ENCODE peak calls at places on chromosomes 7 and 10, in seven cellular contexts. P, K, Q, N, H, M and U are unnamed samples.

GRCh38 chr10:102113261-102113955 is 6.8 kb downstream of the LDB1 start:
- DNase-seq in Q (no peak), N (peak), H (no peak), P (no peak), M (peak), K (no peak), U (no peak)

GRCh38 chr10:60032723-60033122 is 126.4 kb upstream of the CCDC6 start:
- DNase-seq in N (peak), K (peak), P (no peak), M (peak), H (peak), Q (no peak), U (peak)

GRCh38 chr10:113038183-113038582 is 88.1 kb downstream of the TCF7L2 start:
- DNase-seq in P (no peak), N (no peak), M (no peak), Q (no peak), K (no peak), H (no peak), U (no peak)

GRCh38 chr10:90373911-90374310 is 483.9 kb downstream of the HTR7 start:
- DNase-seq in M (no peak), Q (no peak), K (no peak), P (no peak), H (no peak), N (no peak), U (no peak)

GRCh38 chr7:33722383-33723096 is 182.8 kb upstream of the BMPER start:
- DNase-seq in Q (no peak), P (peak), M (peak), K (no peak), N (peak), H (peak), U (peak)

GRCh38 chr7:23759556-23760391 is 49.8 kb downstream of the STK31 start:
- DNase-seq in K (no peak), H (no peak), M (no peak), P (no peak), N (no peak), Q (no peak), U (peak)

GRCh38 chr10:88270061-88270808 is 312.9 kb downstream of the RNLS start:
- DNase-seq in H (peak), N (no peak), Q (no peak), K (no peak), P (no peak), M (no peak), U (no peak)

GRCh38 chr10:132447446-132448247 is 50.6 kb downstream of the PWWP2B start:
- DNase-seq in P (peak), Q (no peak), K (no peak), N (peak), M (peak), H (peak), U (peak)

GRCh38 chr10:89342219-89342966 is 14.6 kb downstream of the IFIT3 start:
- DNase-seq in H (no peak), P (no peak), K (no peak), N (no peak), Q (no peak), M (no peak), U (peak)

GRCh38 chr10:24622781-24623301 is 100.8 kb downstream of the ARHGAP21 start:
- DNase-seq in Q (no peak), K (no peak), M (no peak), H (peak), N (no peak), P (no peak), U (peak)

GRCh38 chr10:124731551-124731950 is 12.6 kb downstream of the FAM53B start:
- DNase-seq in N (no peak), P (no peak), M (no peak), Q (no peak), H (no peak), K (no peak), U (no peak)

GRCh38 chr10:59991661-59992060 is 85.3 kb upstream of the CCDC6 start:
- DNase-seq in P (no peak), H (peak), K (no peak), M (peak), Q (no peak), N (peak), U (no peak)

GRCh38 chr10:85847085-85847484 is 519.5 kb downstream of the GRID1 start:
- DNase-seq in H (no peak), P (no peak), M (peak), N (no peak), Q (no peak), K (no peak), U (no peak)
- H2AK5ac ChIP-seq in H (no peak), P (no peak), M (no peak), N (no peak), Q (no peak), K (no peak), U (no peak)

GRCh38 chr10:120181154-120181553 is 275.9 kb upstream of the PLPP4 start:
- DNase-seq in Q (no peak), H (no peak), M (no peak), K (no peak), P (no peak), N (peak), U (no peak)

GRCh38 chr10:120184547-120185337 is 272.3 kb upstream of the PLPP4 start:
- DNase-seq in H (no peak), K (no peak), Q (no peak), M (no peak), P (no peak), N (peak), U (no peak)

GRCh38 chr10:120186506-120186905 is 270.5 kb upstream of the PLPP4 start:
- DNase-seq in M (no peak), K (no peak), Q (no peak), H (no peak), P (no peak), N (no peak), U (no peak)

GRCh38 chr10:120182431-120182830 is 274.6 kb upstream of the PLPP4 start:
- DNase-seq in Q (no peak), M (no peak), K (no peak), P (no peak), N (no peak), H (no peak), U (no peak)

DNA sequence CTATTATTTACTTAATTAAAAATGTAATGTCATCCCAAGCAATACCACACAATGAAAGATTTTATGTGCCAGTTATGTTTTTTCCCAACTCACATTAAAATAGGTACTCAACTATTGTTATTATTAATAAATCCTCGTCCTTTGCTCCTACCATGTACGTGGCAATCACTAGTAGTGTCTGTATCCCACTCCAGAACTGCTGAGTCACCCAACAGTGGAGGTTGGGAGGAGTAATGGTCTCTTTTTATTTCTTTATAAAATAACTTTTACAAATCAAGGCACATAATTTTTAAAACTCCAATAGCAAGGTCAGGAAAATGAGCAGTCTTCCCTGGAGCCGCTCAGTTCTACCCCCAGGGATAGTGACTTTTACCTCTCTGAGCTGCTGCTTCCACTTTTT is 273.5 kb upstream of the PLPP4 start:
- DNase-seq in M (no peak), H (no peak), Q (no peak), K (no peak), P (no peak), N (no peak), U (no peak)
- H2AK5ac ChIP-seq in M (no peak), H (no peak), Q (no peak), K (no peak), P (no peak), N (no peak), U (no peak)

GRCh38 chr10:109952526-109952925 is 29.2 kb upstream of the XPNPEP1 start:
- DNase-seq in N (no peak), H (no peak), M (no peak), Q (no peak), K (no peak), P (no peak), U (no peak)
- H2AK5ac ChIP-seq in N (no peak), H (no peak), M (no peak), Q (no peak), K (no peak), P (no peak), U (no peak)

DNA sequence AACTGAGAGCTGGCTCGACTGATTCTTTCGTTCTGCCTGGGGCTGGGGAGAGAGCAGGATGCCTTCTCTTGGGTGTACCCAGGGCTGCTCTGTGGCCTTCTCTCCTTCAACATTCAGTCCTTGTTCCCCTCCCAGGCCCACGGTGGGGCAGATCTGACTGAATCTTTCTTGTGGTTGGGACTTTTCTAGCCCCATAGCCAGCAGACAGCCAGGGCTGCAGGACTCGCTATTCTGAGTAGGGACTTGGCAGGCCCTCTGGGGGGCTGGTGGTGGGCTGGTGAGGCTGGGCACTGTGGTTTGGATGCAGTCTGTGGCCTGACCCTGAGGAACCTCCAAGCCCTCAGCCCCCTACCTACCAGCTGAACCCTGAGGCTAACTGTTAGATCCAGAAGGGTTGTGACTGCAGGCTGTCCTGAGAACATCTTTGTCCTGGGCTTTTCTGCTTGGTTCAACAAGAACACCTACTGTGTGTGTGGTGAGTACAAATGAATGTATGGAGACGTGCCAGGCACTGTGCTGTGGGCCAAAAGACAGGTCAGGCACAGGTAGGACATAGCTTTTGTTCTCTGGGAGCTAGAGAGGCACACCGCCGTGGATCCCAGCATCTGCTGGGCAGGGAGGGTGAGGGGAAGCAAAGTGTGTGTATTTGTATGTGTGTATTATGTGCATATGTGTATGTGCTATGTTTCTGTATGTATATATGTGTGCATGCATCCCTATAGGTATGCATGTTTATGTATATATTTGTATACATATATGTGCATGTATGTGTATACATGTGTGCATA is 2.1 kb upstream of the PALD1 start:
- DNase-seq in K (no peak), M (no peak), H (no peak), N (no peak), P (no peak), Q (no peak), U (no peak)
- H2AK5ac ChIP-seq in K (peak), M (no peak), H (no peak), N (no peak), P (no peak), Q (no peak), U (no peak)

DNA sequence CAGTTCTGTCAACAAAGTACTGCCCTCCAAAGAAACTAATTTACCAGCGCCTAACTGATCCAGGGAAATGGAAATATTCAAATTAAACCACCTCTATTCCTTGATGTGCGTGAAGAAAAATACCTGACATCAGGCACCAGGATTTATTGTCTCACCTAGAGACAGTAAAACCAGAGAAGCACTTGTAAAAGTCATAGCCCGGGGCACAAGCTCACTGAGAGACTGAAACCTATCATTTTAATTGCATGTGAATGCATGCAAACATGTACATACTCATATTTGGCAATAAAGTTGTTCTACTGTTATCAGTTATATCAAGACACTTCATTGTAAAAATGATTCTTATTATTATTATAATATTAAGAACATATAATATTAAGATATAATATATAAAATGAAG is 147.3 kb upstream of the VSTM2A start:
- DNase-seq in Q (no peak), P (no peak), N (peak), H (no peak), M (peak), K (no peak), U (no peak)
- H2AK5ac ChIP-seq in Q (no peak), P (no peak), N (no peak), H (no peak), M (no peak), K (no peak), U (no peak)

GRCh38 chr7:27186450-27187157 is 1.6 kb upstream of the HOXA11 start:
- DNase-seq in H (no peak), Q (no peak), K (no peak), N (no peak), P (peak), M (no peak), U (no peak)
- H2AK5ac ChIP-seq in H (no peak), Q (peak), K (no peak), N (no peak), P (no peak), M (no peak), U (no peak)

DNA sequence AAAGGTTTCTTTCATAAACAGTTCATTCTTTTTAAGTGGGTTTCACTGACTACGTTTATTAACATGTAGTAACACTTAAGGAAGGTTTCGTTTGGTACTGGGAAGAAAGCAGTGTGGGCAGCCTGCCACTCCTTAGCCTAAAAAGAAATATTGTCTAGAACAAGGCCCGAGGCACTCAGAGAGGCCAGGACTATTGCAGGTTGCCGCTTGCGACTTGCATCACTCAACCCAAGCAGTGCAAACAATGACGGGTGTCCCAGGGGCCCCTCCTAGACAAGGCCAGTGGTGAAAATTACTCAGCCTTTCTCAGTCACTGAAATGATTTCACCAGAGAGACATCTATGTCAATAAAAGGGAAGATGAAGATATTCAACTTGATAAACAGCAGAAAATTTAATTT is 243.9 kb downstream of the SNX13 start:
- DNase-seq in P (no peak), H (peak), N (no peak), K (no peak), M (no peak), Q (no peak), U (peak)
- H2AK5ac ChIP-seq in P (no peak), H (no peak), N (no peak), K (no peak), M (no peak), Q (no peak), U (no peak)

DNA sequence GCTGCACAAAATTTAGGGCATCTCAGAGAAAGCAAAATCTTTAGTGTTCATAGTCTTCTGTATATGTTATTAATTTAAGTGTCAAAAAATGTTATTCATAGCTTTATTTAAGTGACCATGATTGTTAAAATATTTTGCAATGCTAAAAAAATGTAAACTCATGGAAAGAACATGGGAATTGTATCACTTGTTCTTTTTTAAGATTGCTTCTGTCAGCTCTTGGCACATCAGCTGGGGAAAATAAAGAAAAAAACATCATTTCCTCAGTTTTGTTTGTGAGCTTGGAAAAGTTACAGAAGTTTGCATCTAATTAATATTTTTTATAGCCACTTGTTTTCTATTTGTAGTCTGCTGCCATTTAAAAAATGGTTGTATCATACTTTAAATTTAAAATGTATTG is 285.9 kb upstream of the CSTF2T start:
- DNase-seq in H (no peak), M (no peak), N (no peak), Q (no peak), P (no peak), K (no peak), U (no peak)
- H2AK5ac ChIP-seq in H (no peak), M (no peak), N (no peak), Q (no peak), P (no peak), K (no peak), U (no peak)

GRCh38 chr7:113410791-113411190 is 292.4 kb upstream of the SMIM30 start:
- DNase-seq in M (no peak), H (no peak), P (no peak), Q (no peak), K (no peak), N (no peak), U (no peak)

GRCh38 chr7:113408999-113409398 is 290.6 kb upstream of the SMIM30 start:
- DNase-seq in H (no peak), N (no peak), P (no peak), Q (no peak), K (no peak), M (no peak), U (no peak)

GRCh38 chr7:113414636-113415035 is 296.3 kb upstream of the SMIM30 start:
- DNase-seq in P (no peak), K (no peak), Q (no peak), H (no peak), N (no peak), M (no peak), U (no peak)

GRCh38 chr7:113412410-113412809 is 294.1 kb upstream of the SMIM30 start:
- DNase-seq in K (no peak), P (no peak), Q (no peak), N (no peak), H (no peak), M (no peak), U (no peak)
- H2AK5ac ChIP-seq in K (no peak), P (no peak), Q (no peak), N (no peak), H (no peak), M (no peak), U (no peak)

DNA sequence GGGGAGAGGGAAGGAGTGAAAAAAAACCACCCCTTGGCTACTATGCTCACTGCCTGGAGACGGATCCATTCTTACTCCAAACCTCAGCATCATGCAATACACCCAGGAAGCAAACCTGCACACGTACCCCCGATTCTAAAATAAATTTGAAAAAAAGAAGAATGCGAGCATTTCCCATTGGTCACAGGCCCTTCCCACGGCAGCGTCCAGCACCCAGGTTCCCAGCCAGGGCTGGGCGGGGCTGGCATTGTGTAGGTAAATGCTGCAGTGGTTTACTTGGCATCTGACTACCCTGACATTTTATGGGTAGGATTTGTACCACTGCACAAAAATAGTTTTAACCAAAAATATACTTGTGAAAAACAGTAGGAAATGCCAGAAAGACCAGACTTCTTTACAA is 418.9 kb downstream of the DNAJB6 start:
- DNase-seq in M (no peak), P (no peak), K (no peak), N (no peak), Q (no peak), H (no peak), U (no peak)
- H2AK5ac ChIP-seq in M (no peak), P (no peak), K (no peak), N (no peak), Q (no peak), H (no peak), U (no peak)